ENCODE peak calls at places on chromosomes 13 and 19, in nine cellular contexts. B, T, U, X, R, V, J, A and F are unnamed samples.

GRCh38 chr19:46076031-46076880 is 35.5 kb upstream of the IGFL4 start:
- DNase-seq in B (no peak), T (no peak), U (no peak), X (no peak), R (no peak), V (no peak), J (no peak), A (no peak), F (no peak)

GRCh38 chr13:51246411-51247298 is 24.5 kb downstream of the FAM124A start:
- DNase-seq in B (no peak), T (no peak), U (no peak), X (no peak), R (no peak), V (no peak), J (no peak), A (no peak), F (no peak)

GRCh38 chr19:7337380-7338194 is 11.2 kb upstream of the ARHGEF18 start:
- DNase-seq in B (no peak), T (no peak), U (no peak), X (peak; percentile 100), R (no peak), V (no peak), J (peak; percentile 23), A (no peak), F (no peak)

GRCh38 chr13:28582225-28582891 is 76.6 kb upstream of the POMP start:
- DNase-seq in B (no peak), T (no peak), U (no peak), X (peak; percentile 95), R (peak; percentile 34), V (no peak), J (no peak), A (no peak), F (no peak)

GRCh38 chr19:18513868-18514267 is 8.0 kb downstream of the ELL start:
- DNase-seq in B (no peak), T (no peak), U (no peak), X (no peak), R (peak; percentile 50), V (no peak), J (no peak), A (no peak), F (no peak)

GRCh38 chr19:37932985-37933953 is 26.3 kb downstream of the SIPA1L3 start:
- DNase-seq in B (no peak), T (no peak), U (no peak), X (peak; percentile 71), R (peak; percentile 48), V (peak; percentile 24), J (peak; percentile 69), A (no peak), F (peak; percentile 76)

GRCh38 chr13:29581666-29582065 is 13.8 kb downstream of the SLC7A1 start:
- DNase-seq in B (no peak), T (no peak), U (no peak), X (no peak), R (no peak), V (no peak), J (no peak), A (no peak), F (no peak)

GRCh38 chr19:42375415-42376176 is 14.5 kb downstream of the CNFN start:
- DNase-seq in B (no peak), T (no peak), U (no peak), X (no peak), R (no peak), V (no peak), J (no peak), A (no peak), F (no peak)

GRCh38 chr19:3366761-3367571 is 583 bp downstream of the NFIC start:
- DNase-seq in B (no peak), T (no peak), U (no peak), X (peak; percentile 85), R (no peak), V (peak; percentile 78), J (no peak), A (no peak), F (no peak)

GRCh38 chr13:43985437-43986051 is 105.8 kb downstream of the LACC1 start:
- DNase-seq in B (no peak), T (no peak), U (no peak), X (no peak), R (no peak), V (no peak), J (no peak), A (no peak), F (no peak)

GRCh38 chr19:18415177-18415867 is 3.9 kb upstream of the SSBP4 start:
- DNase-seq in B (no peak), T (no peak), U (no peak), X (peak; percentile 94), R (peak; percentile 90), V (peak; percentile 78), J (no peak), A (peak; percentile 76), F (peak; percentile 62)

GRCh38 chr13:73874460-73874859 is 259.7 kb downstream of the KLF12 start:
- DNase-seq in B (no peak), T (no peak), U (no peak), X (no peak), R (no peak), V (no peak), J (no peak), A (no peak), F (no peak)

GRCh38 chr13:109744512-109745051 is 41.8 kb downstream of the IRS2 start:
- DNase-seq in B (no peak), T (no peak), U (no peak), X (no peak), R (peak; percentile 82), V (peak; percentile 32), J (no peak), A (peak; percentile 67), F (no peak)

GRCh38 chr13:33285420-33286124 is at the start of gene STARD13:
- DNase-seq in B (peak; percentile 94), T (peak; percentile 93), U (peak; percentile 97), X (peak; percentile 9), R (peak; percentile 97), V (peak; percentile 91), J (peak; percentile 96), A (peak; percentile 98), F (peak; percentile 94)

GRCh38 chr19:34259367-34259865 is 5.1 kb downstream of the GARRE1 start:
- DNase-seq in B (no peak), T (no peak), U (no peak), X (no peak), R (peak; percentile 44), V (no peak), J (no peak), A (no peak), F (no peak)

GRCh38 chr19:2426661-2427322 is 594 bp downstream of the TIMM13 start:
- DNase-seq in B (no peak), T (no peak), U (no peak), X (peak; percentile 64), R (peak; percentile 36), V (peak; percentile 60), J (peak; percentile 83), A (peak; percentile 27), F (peak; percentile 59)

GRCh38 chr19:39325778-39326680 is 5.4 kb upstream of the LRFN1 start:
- DNase-seq in B (no peak), T (no peak), U (no peak), X (peak; percentile 23), R (peak; percentile 41), V (no peak), J (peak; percentile 66), A (peak; percentile 9), F (no peak)

GRCh38 chr13:91592050-91593014 is 193.9 kb downstream of the GPC5 start:
- DNase-seq in B (no peak), T (no peak), U (no peak), X (no peak), R (no peak), V (no peak), J (no peak), A (no peak), F (no peak)

GRCh38 chr19:28578786-28579505 is 634.0 kb downstream of the UQCRFS1 start:
- DNase-seq in B (no peak), T (no peak), U (no peak), X (no peak), R (no peak), V (no peak), J (no peak), A (no peak), F (no peak)

GRCh38 chr19:1266116-1266817 is 2.9 kb upstream of the CIRBP start:
- DNase-seq in B (no peak), T (no peak), U (peak; percentile 87), X (peak; percentile 82), R (peak; percentile 87), V (peak; percentile 91), J (peak; percentile 95), A (peak; percentile 66), F (no peak)
- H3K4me3 ChIP-seq in B (peak overlapping the region; percentile 61), T (peak overlapping the region; percentile 70), U (peak overlapping the region; percentile 74), X (no peak overlapping the region), R (peak overlapping the region; percentile 31), V (peak overlapping the region; percentile 69), J (peak overlapping the region; percentile 58), A (peak overlapping the region; percentile 46), F (peak overlapping the region; percentile 33)

GRCh38 chr13:52737451-52737850 is 2.2 kb downstream of the CNMD start:
- DNase-seq in B (no peak), T (no peak), U (no peak), X (no peak), R (no peak), V (no peak), J (no peak), A (no peak), F (no peak)

GRCh38 chr13:52737900-52738299 is 1.7 kb downstream of the CNMD start:
- DNase-seq in B (no peak), T (no peak), U (no peak), X (no peak), R (no peak), V (no peak), J (no peak), A (no peak), F (no peak)

GRCh38 chr13:52739468-52740071 is at the start of gene CNMD:
- DNase-seq in B (no peak), T (no peak), U (no peak), X (no peak), R (no peak), V (no peak), J (no peak), A (no peak), F (no peak)

GRCh38 chr13:52736891-52737290 is 2.7 kb downstream of the CNMD start:
- DNase-seq in B (no peak), T (no peak), U (no peak), X (no peak), R (no peak), V (no peak), J (no peak), A (no peak), F (no peak)

GRCh38 chr13:52738719-52739467 is 727 bp downstream of the CNMD start:
- DNase-seq in B (no peak), T (no peak), U (no peak), X (no peak), R (no peak), V (no peak), J (no peak), A (no peak), F (no peak)
- TF ChIP-seq CTCF in B (peak; percentile 18), T (no peak), U (no peak), X (no peak), R (no peak), V (peak; percentile 30), J (no peak), A (peak; percentile 47), F (peak; percentile 34)

GRCh38 chr13:114034481-114034891 is 60.6 kb upstream of the C13orf46 start:
- DNase-seq in B (no peak), T (no peak), U (no peak), X (no peak), R (peak; percentile 81), V (no peak), J (no peak), A (no peak), F (no peak)
- H3K4me3 ChIP-seq in B (no peak overlapping the region), T (peak overlapping the region; percentile 45), U (peak overlapping the region; percentile 34), X (no peak overlapping the region), R (peak overlapping the region; percentile 16), V (no peak overlapping the region), J (no peak overlapping the region), A (no peak overlapping the region), F (no peak overlapping the region)

GRCh38 chr19:40392894-40393517 is 3.0 kb upstream of the HIPK4 start:
- DNase-seq in B (no peak), T (no peak), U (peak; percentile 61), X (no peak), R (no peak), V (no peak), J (peak; percentile 65), A (no peak), F (no peak)
- TF ChIP-seq CTCF in B (peak; percentile 22), T (no peak), U (no peak), X (no peak), R (peak; percentile 21), V (peak; percentile 20), J (peak; percentile 52), A (peak; percentile 50), F (peak; percentile 51)